ENCODE peak calls at places on chromosomes 4 and X, in nine cellular contexts. One of them, this sample, is unnamed.

GRCh38 chrX:68186552-68187262 is 246.6 kb downstream of the OPHN1 start:
- DNase-seq in Peyer's patch: no peak
- DNase-seq in psoas muscle: no peak
- DNase-seq in lower lobe of right lung: no peak
- DNase-seq in dorsolateral prefrontal cortex: no peak
- DNase-seq in CD4-positive, alpha-beta memory T cell: no peak
- DNase-seq in GM12865: no peak
- DNase-seq in fibroblast of mammary gland: peak
- DNase-seq in AG04449: no peak
- DNase-seq in this sample: no peak

GRCh38 chr4:110878413-110878812 is 255.5 kb upstream of the PITX2 start:
- DNase-seq in dorsolateral prefrontal cortex: no peak
- DNase-seq in lower lobe of right lung: no peak
- DNase-seq in CD4-positive, alpha-beta memory T cell: no peak
- DNase-seq in fibroblast of mammary gland: no peak
- DNase-seq in AG04449: no peak
- DNase-seq in psoas muscle: no peak
- DNase-seq in Peyer's patch: no peak
- DNase-seq in GM12865: no peak
- DNase-seq in this sample: no peak

GRCh38 chr4:1209821-1210220 is 37.4 kb upstream of the SPON2 start:
- DNase-seq in CD4-positive, alpha-beta memory T cell: no peak
- DNase-seq in Peyer's patch: no peak
- DNase-seq in dorsolateral prefrontal cortex: peak
- DNase-seq in fibroblast of mammary gland: peak
- DNase-seq in GM12865: no peak
- DNase-seq in psoas muscle: peak
- DNase-seq in AG04449: no peak
- DNase-seq in lower lobe of right lung: peak
- DNase-seq in this sample: peak

GRCh38 chr4:53855886-53856260 is 208.5 kb downstream of the CHIC2 start:
- DNase-seq in CD4-positive, alpha-beta memory T cell: no peak
- DNase-seq in psoas muscle: no peak
- DNase-seq in dorsolateral prefrontal cortex: no peak
- DNase-seq in fibroblast of mammary gland: peak
- DNase-seq in AG04449: peak
- DNase-seq in Peyer's patch: no peak
- DNase-seq in lower lobe of right lung: no peak
- DNase-seq in GM12865: no peak
- DNase-seq in this sample: peak

GRCh38 chrX:44144491-44144890 is 171.3 kb upstream of the NDP start:
- DNase-seq in AG04449: no peak
- DNase-seq in dorsolateral prefrontal cortex: no peak
- DNase-seq in CD4-positive, alpha-beta memory T cell: no peak
- DNase-seq in GM12865: no peak
- DNase-seq in fibroblast of mammary gland: no peak
- DNase-seq in lower lobe of right lung: no peak
- DNase-seq in psoas muscle: no peak
- DNase-seq in Peyer's patch: no peak
- DNase-seq in this sample: no peak

GRCh38 chr4:8016527-8016926 is 76.9 kb upstream of the AFAP1 start:
- DNase-seq in dorsolateral prefrontal cortex: no peak
- DNase-seq in CD4-positive, alpha-beta memory T cell: no peak
- DNase-seq in fibroblast of mammary gland: no peak
- DNase-seq in lower lobe of right lung: no peak
- DNase-seq in psoas muscle: no peak
- DNase-seq in GM12865: no peak
- DNase-seq in AG04449: no peak
- DNase-seq in Peyer's patch: no peak
- DNase-seq in this sample: no peak

GRCh38 chr4:1869530-1870327 is 1.5 kb upstream of the NSD2 start:
- DNase-seq in psoas muscle: peak
- DNase-seq in lower lobe of right lung: no peak
- DNase-seq in Peyer's patch: no peak
- DNase-seq in fibroblast of mammary gland: no peak
- DNase-seq in dorsolateral prefrontal cortex: no peak
- DNase-seq in AG04449: no peak
- DNase-seq in GM12865: no peak
- DNase-seq in CD4-positive, alpha-beta memory T cell: no peak
- DNase-seq in this sample: no peak

GRCh38 chrX:54178100-54178940 is 4.7 kb downstream of the FAM120C start:
- DNase-seq in AG04449: peak
- DNase-seq in CD4-positive, alpha-beta memory T cell: no peak
- DNase-seq in fibroblast of mammary gland: peak
- DNase-seq in GM12865: peak
- DNase-seq in dorsolateral prefrontal cortex: no peak
- DNase-seq in lower lobe of right lung: no peak
- DNase-seq in Peyer's patch: no peak
- DNase-seq in psoas muscle: no peak
- DNase-seq in this sample: no peak

GRCh38 chr4:26197018-26197779 is 123.6 kb upstream of the RBPJ start:
- DNase-seq in Peyer's patch: peak
- DNase-seq in CD4-positive, alpha-beta memory T cell: peak
- DNase-seq in dorsolateral prefrontal cortex: no peak
- DNase-seq in lower lobe of right lung: no peak
- DNase-seq in GM12865: peak
- DNase-seq in AG04449: peak
- DNase-seq in psoas muscle: no peak
- DNase-seq in fibroblast of mammary gland: peak
- DNase-seq in this sample: no peak

GRCh38 chr4:123345924-123346300 is 50.7 kb upstream of the SPRY1 start:
- DNase-seq in lower lobe of right lung: no peak
- DNase-seq in psoas muscle: no peak
- DNase-seq in AG04449: no peak
- DNase-seq in GM12865: no peak
- DNase-seq in dorsolateral prefrontal cortex: no peak
- DNase-seq in fibroblast of mammary gland: no peak
- DNase-seq in Peyer's patch: no peak
- DNase-seq in CD4-positive, alpha-beta memory T cell: no peak
- DNase-seq in this sample: no peak

GRCh38 chr4:151227731-151228130 is 49.2 kb upstream of the PRSS48 start:
- DNase-seq in AG04449: no peak
- DNase-seq in fibroblast of mammary gland: peak
- DNase-seq in psoas muscle: peak
- DNase-seq in CD4-positive, alpha-beta memory T cell: no peak
- DNase-seq in Peyer's patch: no peak
- DNase-seq in GM12865: peak
- DNase-seq in lower lobe of right lung: no peak
- DNase-seq in dorsolateral prefrontal cortex: peak
- DNase-seq in this sample: peak

GRCh38 chrX:65846974-65847373 is 179.5 kb downstream of the MSN start:
- DNase-seq in CD4-positive, alpha-beta memory T cell: no peak
- DNase-seq in psoas muscle: no peak
- DNase-seq in AG04449: no peak
- DNase-seq in dorsolateral prefrontal cortex: no peak
- DNase-seq in fibroblast of mammary gland: no peak
- DNase-seq in lower lobe of right lung: no peak
- DNase-seq in Peyer's patch: no peak
- DNase-seq in GM12865: no peak
- DNase-seq in this sample: no peak

GRCh38 chr4:4720671-4721070 is 138.8 kb upstream of the MSX1 start:
- DNase-seq in Peyer's patch: no peak
- DNase-seq in psoas muscle: no peak
- DNase-seq in dorsolateral prefrontal cortex: no peak
- DNase-seq in AG04449: no peak
- DNase-seq in fibroblast of mammary gland: no peak
- DNase-seq in CD4-positive, alpha-beta memory T cell: no peak
- DNase-seq in GM12865: no peak
- DNase-seq in lower lobe of right lung: no peak
- DNase-seq in this sample: no peak

GRCh38 chr4:77695769-77696168 is 90.1 kb downstream of the CXCL13 start:
- DNase-seq in GM12865: no peak
- DNase-seq in AG04449: peak
- DNase-seq in lower lobe of right lung: no peak
- DNase-seq in dorsolateral prefrontal cortex: no peak
- DNase-seq in Peyer's patch: no peak
- DNase-seq in CD4-positive, alpha-beta memory T cell: no peak
- DNase-seq in psoas muscle: no peak
- DNase-seq in fibroblast of mammary gland: peak
- DNase-seq in this sample: no peak

DNA sequence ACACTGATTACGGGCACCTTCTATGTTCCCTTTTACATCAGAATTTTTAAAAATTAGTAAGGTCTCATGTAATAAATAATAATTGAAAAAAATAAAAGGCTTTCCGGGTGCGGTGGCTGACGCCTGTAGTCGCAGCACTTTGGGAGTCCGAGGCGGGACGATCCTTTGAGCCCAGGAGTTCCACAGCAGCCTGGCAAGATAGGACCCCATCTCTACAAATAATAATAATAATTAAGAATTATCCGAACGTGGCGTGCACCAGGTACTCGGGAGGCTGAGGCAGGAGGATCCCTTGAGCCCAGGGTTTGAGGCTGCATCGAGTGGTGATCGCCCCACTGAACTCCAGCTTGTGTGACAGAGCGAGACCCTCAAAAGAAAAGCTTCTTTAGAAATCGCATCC is 771 bp upstream of the LAMTOR3 start:
- DNase-seq in lower lobe of right lung: no peak
- DNase-seq in Peyer's patch: peak
- DNase-seq in CD4-positive, alpha-beta memory T cell: peak
- DNase-seq in AG04449: no peak
- DNase-seq in dorsolateral prefrontal cortex: no peak
- DNase-seq in fibroblast of mammary gland: no peak
- DNase-seq in psoas muscle: no peak
- DNase-seq in GM12865: no peak
- DNase-seq in this sample: no peak
- H3K4me3 ChIP-seq in lower lobe of right lung: peak
- H3K4me3 ChIP-seq in Peyer's patch: no peak
- H3K4me3 ChIP-seq in CD4-positive, alpha-beta memory T cell: no peak
- H3K4me3 ChIP-seq in AG04449: peak
- H3K4me3 ChIP-seq in dorsolateral prefrontal cortex: peak
- H3K4me3 ChIP-seq in fibroblast of mammary gland: peak
- H3K4me3 ChIP-seq in psoas muscle: peak
- H3K4me3 ChIP-seq in GM12865: peak
- H3K4me3 ChIP-seq in this sample: peak

GRCh38 chr4:85147481-85148076 is 181.1 kb upstream of the WDFY3 start:
- DNase-seq in GM12865: peak
- DNase-seq in fibroblast of mammary gland: peak
- DNase-seq in dorsolateral prefrontal cortex: no peak
- DNase-seq in CD4-positive, alpha-beta memory T cell: no peak
- DNase-seq in AG04449: peak
- DNase-seq in Peyer's patch: peak
- DNase-seq in psoas muscle: peak
- DNase-seq in lower lobe of right lung: peak
- DNase-seq in this sample: peak
- H3K4me3 ChIP-seq in GM12865: no peak
- H3K4me3 ChIP-seq in fibroblast of mammary gland: no peak
- H3K4me3 ChIP-seq in dorsolateral prefrontal cortex: peak
- H3K4me3 ChIP-seq in CD4-positive, alpha-beta memory T cell: no peak
- H3K4me3 ChIP-seq in AG04449: no peak
- H3K4me3 ChIP-seq in Peyer's patch: no peak
- H3K4me3 ChIP-seq in psoas muscle: peak
- H3K4me3 ChIP-seq in lower lobe of right lung: no peak
- H3K4me3 ChIP-seq in this sample: no peak

DNA sequence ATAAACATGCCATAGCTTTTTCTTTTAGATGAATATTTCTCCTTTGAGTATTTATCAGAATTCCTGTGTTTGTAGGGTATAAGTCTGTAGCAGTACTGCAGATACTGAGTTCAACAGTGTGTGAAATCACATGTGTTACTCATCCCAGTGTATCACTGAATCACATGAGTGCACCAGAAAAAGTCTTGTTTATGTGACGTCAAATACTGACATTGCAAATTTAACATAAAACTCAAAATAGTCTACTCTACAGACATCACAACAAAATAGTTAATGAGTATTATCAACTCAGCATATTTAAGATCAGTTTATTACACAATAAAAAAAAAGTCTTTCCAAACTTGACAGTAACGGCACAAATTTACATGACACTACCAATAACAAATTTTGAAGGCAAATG is 221.3 kb downstream of the DCTD start:
- DNase-seq in fibroblast of mammary gland: peak
- DNase-seq in GM12865: no peak
- DNase-seq in CD4-positive, alpha-beta memory T cell: no peak
- DNase-seq in psoas muscle: no peak
- DNase-seq in Peyer's patch: no peak
- DNase-seq in dorsolateral prefrontal cortex: no peak
- DNase-seq in AG04449: no peak
- DNase-seq in lower lobe of right lung: no peak
- DNase-seq in this sample: no peak
- H3K4me3 ChIP-seq in fibroblast of mammary gland: no peak
- H3K4me3 ChIP-seq in GM12865: no peak
- H3K4me3 ChIP-seq in CD4-positive, alpha-beta memory T cell: no peak
- H3K4me3 ChIP-seq in psoas muscle: no peak
- H3K4me3 ChIP-seq in Peyer's patch: no peak
- H3K4me3 ChIP-seq in dorsolateral prefrontal cortex: no peak
- H3K4me3 ChIP-seq in AG04449: no peak
- H3K4me3 ChIP-seq in lower lobe of right lung: no peak
- H3K4me3 ChIP-seq in this sample: no peak

DNA sequence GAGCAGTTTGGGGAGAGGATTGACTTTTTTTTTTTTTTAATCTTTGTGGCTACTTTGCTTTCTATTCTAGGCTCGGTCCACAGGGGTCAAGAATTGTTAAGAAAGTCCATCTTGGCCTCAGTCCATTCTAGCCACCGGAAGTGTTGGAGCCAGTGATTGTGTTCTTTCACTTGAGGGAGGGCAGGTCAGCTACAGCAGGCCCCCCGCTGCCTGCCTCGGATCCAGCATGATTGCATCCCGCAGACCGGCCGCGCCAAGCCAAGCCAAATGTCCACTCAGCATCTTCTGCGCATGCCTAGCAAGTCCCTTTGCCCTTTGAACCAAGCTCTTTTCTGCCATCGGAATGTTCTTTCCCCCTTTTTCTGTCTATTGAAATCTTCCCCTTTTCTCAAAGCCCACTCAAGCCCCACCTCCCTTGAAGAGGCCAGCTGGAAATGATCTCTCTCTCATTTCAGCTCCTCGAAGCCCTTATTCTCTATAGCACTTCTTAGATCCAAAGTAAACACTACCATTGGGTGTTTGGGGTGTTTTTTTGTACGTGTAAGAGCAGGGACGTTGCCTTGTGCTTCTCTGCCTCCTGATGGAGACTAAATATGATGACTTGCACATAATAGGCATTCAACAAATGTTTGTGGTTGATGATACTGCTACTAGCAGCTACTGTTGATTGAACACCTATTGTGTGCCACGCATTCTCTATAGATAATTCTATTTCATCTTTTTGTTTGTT is 147.8 kb upstream of the BCOR start:
- DNase-seq in psoas muscle: peak
- DNase-seq in CD4-positive, alpha-beta memory T cell: no peak
- DNase-seq in Peyer's patch: no peak
- DNase-seq in lower lobe of right lung: no peak
- DNase-seq in fibroblast of mammary gland: peak
- DNase-seq in AG04449: no peak
- DNase-seq in GM12865: no peak
- DNase-seq in dorsolateral prefrontal cortex: no peak
- DNase-seq in this sample: peak
- H3K4me3 ChIP-seq in psoas muscle: no peak
- H3K4me3 ChIP-seq in CD4-positive, alpha-beta memory T cell: no peak
- H3K4me3 ChIP-seq in Peyer's patch: no peak
- H3K4me3 ChIP-seq in lower lobe of right lung: no peak
- H3K4me3 ChIP-seq in fibroblast of mammary gland: no peak
- H3K4me3 ChIP-seq in AG04449: no peak
- H3K4me3 ChIP-seq in GM12865: no peak
- H3K4me3 ChIP-seq in dorsolateral prefrontal cortex: no peak
- H3K4me3 ChIP-seq in this sample: no peak